ENCODE peak calls at places on chromosome 4, in six cellular contexts. H is naive thymus-derived CD8-positive, alpha-beta T cell; A is EL; W is uterus; C is NCI-H2081; G is activated CD4-positive, alpha-beta T cell treated with anti-CD3 and anti-CD28 coated beads, Interleukin-2, amount 10 ng/mL, durations not matched to agents 7 days and 5 days. P is an unnamed sample.

GRCh38 chr4:166435449-166435848 is 562.4 kb downstream of the TLL1 start:
- DNase-seq in W (no peak), H (no peak), G (no peak), A (peak), C (no peak), P (no peak)

GRCh38 chr4:140648716-140649115 is 80.0 kb upstream of the UCP1 start:
- DNase-seq in H (no peak), A (no peak), C (no peak), G (no peak), W (no peak), P (no peak)

GRCh38 chr4:2935762-2936743 is 27.2 kb downstream of the NOP14 start:
- DNase-seq in H (no peak), W (no peak), G (peak), C (no peak), A (peak), P (no peak)

GRCh38 chr4:53720776-53721175 is 129.5 kb upstream of the LNX1 start:
- DNase-seq in A (no peak), H (no peak), G (no peak), C (no peak), W (no peak), P (no peak)

GRCh38 chr4:99657801-99658200 is at the start of gene C4orf54:
- DNase-seq in G (no peak), H (no peak), C (no peak), A (no peak), W (no peak), P (no peak)

GRCh38 chr4:163607292-163607691 is 112.8 kb downstream of the TMA16 start:
- DNase-seq in W (no peak), G (no peak), H (no peak), C (no peak), A (no peak), P (no peak)

GRCh38 chr4:127781303-127782024 is 658 bp upstream of the HSPA4L start:
- DNase-seq in W (peak), G (peak), C (no peak), H (peak), A (no peak), P (no peak)

GRCh38 chr4:103098746-103099421 is 750 bp downstream of the BDH2 start:
- DNase-seq in W (no peak), H (no peak), G (no peak), A (no peak), C (no peak), P (no peak)

GRCh38 chr4:6779667-6780565 is 2.6 kb upstream of the KIAA0232 start:
- DNase-seq in H (no peak), W (no peak), A (no peak), G (no peak), C (peak), P (no peak)

GRCh38 chr4:48228887-48229462 is 40.7 kb downstream of the TEC start:
- DNase-seq in H (no peak), A (no peak), W (no peak), C (no peak), G (no peak), P (no peak)

GRCh38 chr4:71487324-71487677 is 148.5 kb downstream of the SLC4A4 start:
- DNase-seq in A (no peak), H (no peak), G (no peak), C (no peak), W (no peak), P (no peak)

GRCh38 chr4:21768349-21769310 is 179.9 kb downstream of the KCNIP4 start:
- DNase-seq in A (peak), C (peak), H (no peak), G (peak), W (peak), P (peak)

GRCh38 chr4:189033801-189034347 is 894.6 kb downstream of the TRIML1 start:
- DNase-seq in H (no peak), W (no peak), C (no peak), A (no peak), G (no peak), P (no peak)

P was measured in COR-L47.